ENCODE peak calls at places on chromosome 1, in four cellular contexts. N, G, R and Q are unnamed samples.

GRCh38 chr1:237961710-237962109 is 71.0 kb upstream of the ZP4 start:
- DNase-seq in N (no peak), G (no peak), R (no peak), Q (no peak)

GRCh38 chr1:240663160-240663879 is 51.4 kb upstream of the GREM2 start:
- DNase-seq in N (no peak), G (peak), R (no peak), Q (no peak)

GRCh38 chr1:183834568-183834967 is 29.6 kb downstream of the RGL1 start:
- DNase-seq in N (no peak), G (peak), R (no peak), Q (no peak)

GRCh38 chr1:180345148-180345547 is 115.1 kb downstream of the LHX4 start:
- DNase-seq in N (no peak), G (no peak), R (no peak), Q (no peak)

GRCh38 chr1:118927421-118927820 is 60.7 kb downstream of the TBX15 start:
- DNase-seq in N (no peak), G (no peak), R (no peak), Q (peak)

GRCh38 chr1:92037400-92037799 is 7.6 kb downstream of the EPHX4 start:
- DNase-seq in N (no peak), G (no peak), R (no peak), Q (no peak)

GRCh38 chr1:10724948-10725852 is 71.2 kb downstream of the CASZ1 start:
- DNase-seq in N (no peak), G (peak), R (no peak), Q (peak)

GRCh38 chr1:39653546-39654031 is 14.1 kb upstream of the HEYL start:
- DNase-seq in N (peak), G (peak), R (peak), Q (peak)

GRCh38 chr1:75745276-75745675 is 20.8 kb downstream of the ACADM start:
- DNase-seq in N (peak), G (no peak), R (no peak), Q (no peak)

GRCh38 chr1:6245869-6246496 is 2.0 kb downstream of the HES3 start:
- DNase-seq in N (peak), G (no peak), R (no peak), Q (peak)